ENCODE peak calls at places on chromosome 14, in six cellular contexts. A, S, G, O, F and I are unnamed samples.

GRCh38 chr14:65414961-65415589 is 2.5 kb downstream of the FUT8 start:
- DNase-seq in A (no peak), S (peak; percentile 45), G (peak; percentile 15), O (no peak), F (peak; percentile 60), I (no peak)

GRCh38 chr14:23068792-23069412 is 11.6 kb upstream of the CDH24 start:
- DNase-seq in A (peak; percentile 49), S (peak; percentile 81), G (peak; percentile 89), O (peak; percentile 86), F (no peak), I (peak; percentile 87)

GRCh38 chr14:100223332-100224171 is 15.4 kb upstream of the YY1 start:
- DNase-seq in A (no peak), S (no peak), G (no peak), O (no peak), F (no peak), I (peak; percentile 56)

GRCh38 chr14:95577067-95577800 is 42.4 kb downstream of the GLRX5 start:
- DNase-seq in A (no peak), S (no peak), G (no peak), O (no peak), F (no peak), I (no peak)

GRCh38 chr14:74641581-74641980 is 29.5 kb upstream of the LTBP2 start:
- DNase-seq in A (no peak), S (no peak), G (no peak), O (no peak), F (no peak), I (no peak)

GRCh38 chr14:103126873-103127304 is 3.6 kb downstream of the TNFAIP2 start:
- DNase-seq in A (no peak), S (no peak), G (no peak), O (peak; percentile 63), F (no peak), I (no peak)

GRCh38 chr14:36519431-36520321 is at the start of gene NKX2-1:
- DNase-seq in A (no peak), S (no peak), G (peak; percentile 40), O (no peak), F (no peak), I (no peak)

GRCh38 chr14:24367506-24368214 is at the start of gene NFATC4:
- DNase-seq in A (no peak), S (no peak), G (peak; percentile 93), O (peak; percentile 88), F (no peak), I (peak; percentile 78)

GRCh38 chr14:103110681-103111296 is 12.5 kb upstream of the TNFAIP2 start:
- DNase-seq in A (no peak), S (no peak), G (peak; percentile 57), O (no peak), F (no peak), I (no peak)

GRCh38 chr14:77681196-77682157 is 26.3 kb downstream of the ALKBH1 start:
- DNase-seq in A (no peak), S (no peak), G (no peak), O (peak; percentile 14), F (no peak), I (no peak)

GRCh38 chr14:64541261-64541970 is 875 bp downstream of the HSPA2 start:
- DNase-seq in A (no peak), S (no peak), G (no peak), O (no peak), F (no peak), I (no peak)

GRCh38 chr14:94115068-94115591 is 4.6 kb downstream of the IFI27 start:
- DNase-seq in A (no peak), S (no peak), G (no peak), O (peak; percentile 54), F (no peak), I (no peak)

GRCh38 chr14:104295681-104296387 is 157.4 kb downstream of the KIF26A start:
- DNase-seq in A (no peak), S (no peak), G (no peak), O (no peak), F (no peak), I (no peak)

GRCh38 chr14:59358105-59358504 is 107.1 kb downstream of the GPR135 start:
- DNase-seq in A (no peak), S (no peak), G (peak; percentile 48), O (peak; percentile 13), F (peak; percentile 75), I (no peak)

GRCh38 chr14:30573203-30573814 is 14.4 kb downstream of the G2E3 start:
- DNase-seq in A (no peak), S (no peak), G (no peak), O (peak; percentile 27), F (no peak), I (no peak)

GRCh38 chr14:90626550-90626949 is 189.7 kb downstream of the TTC7B start:
- DNase-seq in A (no peak), S (no peak), G (no peak), O (no peak), F (no peak), I (no peak)

GRCh38 chr14:75231320-75231719 is 47.3 kb upstream of the FOS start:
- DNase-seq in A (no peak), S (no peak), G (no peak), O (no peak), F (no peak), I (no peak)

GRCh38 chr14:99947695-99948094 is 117.5 kb upstream of the EVL start:
- DNase-seq in A (no peak), S (no peak), G (no peak), O (no peak), F (no peak), I (no peak)

GRCh38 chr14:22556021-22556989 is 32.7 kb downstream of the DAD1 start:
- DNase-seq in A (peak; percentile 96), S (peak; percentile 100), G (peak; percentile 34), O (peak; percentile 85), F (peak; percentile 87), I (peak; percentile 100)

GRCh38 chr14:94043111-94043755 is 17.1 kb downstream of the OTUB2 start:
- DNase-seq in A (no peak), S (no peak), G (no peak), O (no peak), F (no peak), I (no peak)

GRCh38 chr14:23360496-23360895 is 4.5 kb downstream of the EFS start:
- DNase-seq in A (no peak), S (no peak), G (no peak), O (no peak), F (no peak), I (no peak)

GRCh38 chr14:34722723-34723545 is 8.5 kb upstream of the CFL2 start:
- DNase-seq in A (peak; percentile 11), S (no peak), G (peak; percentile 71), O (peak; percentile 31), F (peak; percentile 65), I (peak; percentile 27)

GRCh38 chr14:34453226-34453625 is 8.8 kb downstream of the SPTSSA start:
- DNase-seq in A (no peak), S (no peak), G (no peak), O (no peak), F (no peak), I (no peak)